ENCODE peak calls at places on chromosomes 5 and 9, in nine cellular contexts. J is NB4, C is adrenal gland, A is transverse colon, D is Peyer's patch, T is IMR-90, N is sigmoid colon, U is heart left ventricle, I is uterus. Q is an unnamed sample.
A peak's percentile ranks its signal among the peaks of the same experiment; 100 is the strongest.

GRCh38 chr5:170570492-170570891 is 66.7 kb downstream of the KCNIP1 start:
- DNase-seq in J (no peak), C (no peak), A (no peak), D (no peak), T (no peak), N (no peak), U (no peak), I (no peak), Q (peak; percentile 39)

GRCh38 chr9:2621678-2622360 is at the start of gene VLDLR:
- DNase-seq in J (peak; percentile 81), C (peak; percentile 57), A (peak; percentile 53), D (peak; percentile 45), T (peak; percentile 17), N (peak; percentile 66), U (peak; percentile 63), I (peak; percentile 52), Q (peak; percentile 75)

GRCh38 chr9:7028591-7028990 is 270.8 kb downstream of the KDM4C start:
- DNase-seq in J (no peak), C (no peak), A (no peak), D (no peak), T (peak; percentile 10), N (no peak), U (no peak), I (no peak), Q (no peak)

GRCh38 chr9:110207071-110207923 is 662 bp downstream of the C9orf152 start:
- DNase-seq in J (no peak), C (no peak), A (peak; percentile 80), D (peak; percentile 70), T (no peak), N (no peak), U (no peak), I (no peak), Q (peak; percentile 96)

GRCh38 chr5:143354025-143354424 is 49.5 kb downstream of the NR3C1 start:
- DNase-seq in J (no peak), C (no peak), A (no peak), D (no peak), T (no peak), N (no peak), U (no peak), I (no peak), Q (no peak)

GRCh38 chr5:149211566-149211965 is 60.1 kb upstream of the AFAP1L1 start:
- DNase-seq in J (no peak), C (no peak), A (no peak), D (no peak), T (peak; percentile 73), N (no peak), U (no peak), I (no peak), Q (no peak)

GRCh38 chr9:78301466-78301865 is 4.5 kb downstream of the PSAT1 start:
- DNase-seq in J (no peak), C (no peak), A (no peak), D (no peak), T (peak; percentile 20), N (no peak), U (no peak), I (no peak), Q (no peak)

GRCh38 chr5:127001621-127002296 is 28.6 kb downstream of the MARCHF3 start:
- DNase-seq in J (no peak), C (no peak), A (no peak), D (no peak), T (peak; percentile 98), N (no peak), U (no peak), I (no peak), Q (no peak)

GRCh38 chr5:177355162-177355867 is 2.4 kb upstream of the RGS14 start:
- DNase-seq in J (no peak), C (no peak), A (no peak), D (no peak), T (no peak), N (no peak), U (no peak), I (no peak), Q (no peak)

GRCh38 chr5:10265245-10266109 is 15.4 kb downstream of the CCT5 start:
- DNase-seq in J (no peak), C (no peak), A (no peak), D (no peak), T (no peak), N (no peak), U (no peak), I (no peak), Q (no peak)
- TF ChIP-seq POLR2A in J (peak; percentile 17), C (no peak), A (no peak), D (no peak), T (no peak), N (no peak), U (no peak), I (no peak), Q (no peak)

GRCh38 chr9:470795-471194 is 256.1 kb downstream of the DOCK8 start:
- DNase-seq in J (peak; percentile 40), C (no peak), A (no peak), D (no peak), T (no peak), N (no peak), U (no peak), I (no peak), Q (no peak)

GRCh38 chr9:469672-470040 is 255.0 kb downstream of the DOCK8 start:
- DNase-seq in J (no peak), C (no peak), A (peak; percentile 47), D (peak; percentile 61), T (no peak), N (peak; percentile 66), U (peak; percentile 32), I (peak; percentile 49), Q (no peak)

GRCh38 chr9:471320-471719 is 256.7 kb downstream of the DOCK8 start:
- DNase-seq in J (no peak), C (no peak), A (no peak), D (no peak), T (no peak), N (no peak), U (no peak), I (no peak), Q (no peak)

GRCh38 chr9:468766-469496 is 254.3 kb downstream of the DOCK8 start:
- DNase-seq in J (no peak), C (no peak), A (peak; percentile 26), D (peak; percentile 49), T (no peak), N (no peak), U (no peak), I (no peak), Q (no peak)

GRCh38 chr9:470041-470781 is 255.5 kb downstream of the DOCK8 start:
- DNase-seq in J (peak; percentile 97), C (peak; percentile 85), A (peak; percentile 90), D (peak; percentile 93), T (peak; percentile 64), N (peak; percentile 92), U (peak; percentile 92), I (peak; percentile 84), Q (peak; percentile 91)
- TF ChIP-seq POLR2A in J (peak; percentile 97), C (no peak), A (peak; percentile 70), D (peak; percentile 23), T (no peak), N (no peak), U (no peak), I (peak; percentile 57), Q (peak; percentile 82)

DNA sequence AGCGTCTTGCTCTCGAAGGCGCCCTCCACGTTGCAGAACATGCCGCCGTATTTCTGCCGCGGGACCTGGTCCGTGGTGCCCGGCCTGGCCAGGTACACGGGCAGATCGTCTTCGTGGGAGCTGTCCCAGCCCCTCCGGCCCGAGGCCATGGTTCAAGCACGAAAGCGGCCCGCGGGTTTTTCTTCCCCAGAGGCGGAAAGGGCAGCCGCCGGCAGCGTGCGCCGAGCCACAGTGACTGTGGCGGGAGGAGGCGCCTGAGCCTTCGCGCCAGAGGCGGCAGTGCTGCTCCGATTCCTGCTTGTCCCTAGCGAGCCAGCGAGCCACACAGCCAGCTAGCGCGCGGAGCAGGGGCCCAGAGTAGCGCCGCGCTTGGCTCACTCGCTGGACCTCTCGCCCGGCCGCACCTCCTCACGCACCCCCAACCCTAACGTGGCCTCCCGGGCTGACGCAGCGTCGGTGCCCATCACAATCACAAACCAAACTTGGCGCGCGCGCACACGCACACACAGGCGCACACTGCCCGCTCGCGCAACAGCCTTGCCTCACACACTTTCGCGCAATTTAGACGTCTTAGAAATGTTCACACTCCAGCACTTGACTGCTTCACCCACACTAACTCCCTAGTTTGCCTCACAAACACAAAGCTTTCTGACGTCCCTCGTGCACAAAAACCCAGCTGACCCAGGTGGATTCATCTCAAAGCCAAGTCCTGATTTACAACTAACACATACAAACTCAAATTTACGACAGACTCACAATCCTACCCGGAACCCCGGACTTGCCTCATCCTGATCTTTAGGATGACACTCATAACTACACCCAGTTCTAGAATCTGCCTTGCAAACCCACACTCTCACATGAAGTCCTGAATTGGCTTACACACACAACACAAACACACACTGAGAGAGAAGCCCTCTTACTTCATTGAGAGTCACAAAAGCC is at the start of gene DPYSL3:
- DNase-seq in J (no peak), C (peak; percentile 39), A (peak; percentile 54), D (peak; percentile 59), T (peak; percentile 78), N (peak; percentile 94), U (peak; percentile 82), I (peak; percentile 79), Q (peak; percentile 57)
- TF ChIP-seq POLR2A in J (no peak), C (peak; percentile 27), A (peak; percentile 61), D (no peak), T (peak; percentile 70), N (peak; percentile 58), U (no peak), I (peak; percentile 82), Q (no peak)

GRCh38 chr5:132293992-132294727 is at the start of gene SLC22A4:
- DNase-seq in J (peak; percentile 96), C (peak; percentile 94), A (peak; percentile 90), D (peak; percentile 90), T (peak; percentile 92), N (peak; percentile 98), U (peak; percentile 96), I (peak; percentile 94), Q (peak; percentile 76)
- TF ChIP-seq POLR2A in J (peak; percentile 49), C (peak; percentile 77), A (peak; percentile 72), D (peak; percentile 58), T (peak; percentile 79), N (peak; percentile 77), U (peak; percentile 6), I (peak; percentile 93), Q (peak; percentile 47)

GRCh38 chr5:36744678-36745659 is 131.6 kb upstream of the NIPBL start:
- DNase-seq in J (peak; percentile 71), C (peak; percentile 69), A (peak; percentile 93), D (peak; percentile 86), T (peak; percentile 63), N (peak; percentile 72), U (peak; percentile 59), I (peak; percentile 45), Q (peak; percentile 95)
- TF ChIP-seq POLR2A in J (no peak), C (no peak), A (peak; percentile 54), D (peak; percentile 34), T (no peak), N (no peak), U (no peak), I (peak; percentile 26), Q (peak; percentile 37)